ENCODE peak calls at places on chromosomes 7 and 10, in ten cellular contexts. One of them, this sample, is unnamed.

GRCh38 chr7:30135551-30136271 is 925 bp downstream of the MTURN start:
- DNase-seq in astrocyte of the spinal cord: peak
- DNase-seq in HL-60: peak
- DNase-seq in CD8-positive, alpha-beta T cell: no peak
- DNase-seq in OCI-LY7: peak
- DNase-seq in fibroblast of lung: peak
- DNase-seq in GM23338: peak
- DNase-seq in BJ: no peak
- DNase-seq in neural progenitor cell: peak
- DNase-seq in left ventricle myocardium inferior: peak
- DNase-seq in this sample: peak

GRCh38 chr7:139771001-139771956 is 6.5 kb downstream of the HIPK2 start:
- DNase-seq in OCI-LY7: no peak
- DNase-seq in astrocyte of the spinal cord: peak
- DNase-seq in HL-60: peak
- DNase-seq in GM23338: no peak
- DNase-seq in neural progenitor cell: no peak
- DNase-seq in fibroblast of lung: peak
- DNase-seq in left ventricle myocardium inferior: no peak
- DNase-seq in CD8-positive, alpha-beta T cell: no peak
- DNase-seq in BJ: peak
- DNase-seq in this sample: peak

GRCh38 chr10:51117053-51117660 is 42.9 kb downstream of the PRKG1 start:
- DNase-seq in GM23338: no peak
- DNase-seq in fibroblast of lung: peak
- DNase-seq in neural progenitor cell: no peak
- DNase-seq in HL-60: no peak
- DNase-seq in astrocyte of the spinal cord: no peak
- DNase-seq in BJ: no peak
- DNase-seq in left ventricle myocardium inferior: no peak
- DNase-seq in OCI-LY7: no peak
- DNase-seq in CD8-positive, alpha-beta T cell: no peak
- DNase-seq in this sample: no peak

GRCh38 chr7:13578294-13578693 is 411.2 kb downstream of the ETV1 start:
- DNase-seq in OCI-LY7: no peak
- DNase-seq in HL-60: no peak
- DNase-seq in CD8-positive, alpha-beta T cell: no peak
- DNase-seq in left ventricle myocardium inferior: no peak
- DNase-seq in fibroblast of lung: no peak
- DNase-seq in astrocyte of the spinal cord: no peak
- DNase-seq in GM23338: no peak
- DNase-seq in neural progenitor cell: no peak
- DNase-seq in BJ: no peak
- DNase-seq in this sample: no peak

GRCh38 chr10:112963835-112964234 is 13.8 kb downstream of the TCF7L2 start:
- DNase-seq in GM23338: no peak
- DNase-seq in left ventricle myocardium inferior: no peak
- DNase-seq in HL-60: no peak
- DNase-seq in astrocyte of the spinal cord: no peak
- DNase-seq in BJ: no peak
- DNase-seq in OCI-LY7: no peak
- DNase-seq in CD8-positive, alpha-beta T cell: no peak
- DNase-seq in fibroblast of lung: peak
- DNase-seq in neural progenitor cell: no peak
- DNase-seq in this sample: no peak

GRCh38 chr7:101140746-101141382 is 13.4 kb upstream of the AP1S1 start:
- DNase-seq in OCI-LY7: no peak
- DNase-seq in neural progenitor cell: no peak
- DNase-seq in astrocyte of the spinal cord: no peak
- DNase-seq in GM23338: no peak
- DNase-seq in fibroblast of lung: no peak
- DNase-seq in left ventricle myocardium inferior: no peak
- DNase-seq in HL-60: no peak
- DNase-seq in BJ: no peak
- DNase-seq in CD8-positive, alpha-beta T cell: no peak
- DNase-seq in this sample: no peak

GRCh38 chr10:84331091-84331490 is 2.7 kb downstream of the CCSER2 start:
- DNase-seq in astrocyte of the spinal cord: no peak
- DNase-seq in fibroblast of lung: no peak
- DNase-seq in CD8-positive, alpha-beta T cell: no peak
- DNase-seq in left ventricle myocardium inferior: no peak
- DNase-seq in OCI-LY7: no peak
- DNase-seq in neural progenitor cell: no peak
- DNase-seq in BJ: no peak
- DNase-seq in GM23338: no peak
- DNase-seq in HL-60: no peak
- DNase-seq in this sample: no peak

GRCh38 chr10:97974526-97975525 is 55.6 kb downstream of the CRTAC1 start:
- DNase-seq in HL-60: no peak
- DNase-seq in OCI-LY7: no peak
- DNase-seq in astrocyte of the spinal cord: no peak
- DNase-seq in CD8-positive, alpha-beta T cell: no peak
- DNase-seq in neural progenitor cell: peak
- DNase-seq in left ventricle myocardium inferior: no peak
- DNase-seq in BJ: no peak
- DNase-seq in GM23338: peak
- DNase-seq in fibroblast of lung: no peak
- DNase-seq in this sample: no peak

GRCh38 chr10:68105820-68106219 is 3.5 kb upstream of the MYPN start:
- DNase-seq in HL-60: no peak
- DNase-seq in astrocyte of the spinal cord: peak
- DNase-seq in neural progenitor cell: no peak
- DNase-seq in GM23338: no peak
- DNase-seq in fibroblast of lung: peak
- DNase-seq in BJ: peak
- DNase-seq in CD8-positive, alpha-beta T cell: no peak
- DNase-seq in OCI-LY7: no peak
- DNase-seq in left ventricle myocardium inferior: no peak
- DNase-seq in this sample: peak

GRCh38 chr7:148535227-148535626 is 55.3 kb upstream of the C7orf33 start:
- DNase-seq in OCI-LY7: peak
- DNase-seq in fibroblast of lung: no peak
- DNase-seq in HL-60: no peak
- DNase-seq in GM23338: no peak
- DNase-seq in left ventricle myocardium inferior: no peak
- DNase-seq in CD8-positive, alpha-beta T cell: no peak
- DNase-seq in BJ: no peak
- DNase-seq in neural progenitor cell: no peak
- DNase-seq in astrocyte of the spinal cord: no peak
- DNase-seq in this sample: peak

GRCh38 chr7:47520408-47520807 is 61.5 kb downstream of the TNS3 start:
- DNase-seq in left ventricle myocardium inferior: peak
- DNase-seq in HL-60: no peak
- DNase-seq in fibroblast of lung: peak
- DNase-seq in OCI-LY7: no peak
- DNase-seq in GM23338: no peak
- DNase-seq in neural progenitor cell: no peak
- DNase-seq in CD8-positive, alpha-beta T cell: no peak
- DNase-seq in BJ: peak
- DNase-seq in astrocyte of the spinal cord: peak
- DNase-seq in this sample: no peak

GRCh38 chr7:2519119-2519930 is at the start of gene LFNG:
- DNase-seq in GM23338: peak
- DNase-seq in astrocyte of the spinal cord: peak
- DNase-seq in HL-60: peak
- DNase-seq in OCI-LY7: peak
- DNase-seq in neural progenitor cell: peak
- DNase-seq in left ventricle myocardium inferior: peak
- DNase-seq in fibroblast of lung: peak
- DNase-seq in CD8-positive, alpha-beta T cell: peak
- DNase-seq in BJ: peak
- DNase-seq in this sample: peak

GRCh38 chr7:150739045-150739432 is 1.8 kb downstream of the GIMAP5 start:
- DNase-seq in OCI-LY7: no peak
- DNase-seq in fibroblast of lung: no peak
- DNase-seq in CD8-positive, alpha-beta T cell: no peak
- DNase-seq in left ventricle myocardium inferior: no peak
- DNase-seq in GM23338: no peak
- DNase-seq in HL-60: no peak
- DNase-seq in astrocyte of the spinal cord: no peak
- DNase-seq in BJ: no peak
- DNase-seq in neural progenitor cell: no peak
- DNase-seq in this sample: no peak
- TF ChIP-seq CTCF in OCI-LY7: peak
- TF ChIP-seq CTCF in fibroblast of lung: no peak
- TF ChIP-seq CTCF in CD8-positive, alpha-beta T cell: no peak
- TF ChIP-seq CTCF in left ventricle myocardium inferior: peak
- TF ChIP-seq CTCF in GM23338: no peak
- TF ChIP-seq CTCF in HL-60: no peak
- TF ChIP-seq CTCF in astrocyte of the spinal cord: no peak
- TF ChIP-seq CTCF in BJ: no peak
- TF ChIP-seq CTCF in neural progenitor cell: peak
- TF ChIP-seq CTCF in this sample: no peak

GRCh38 chr10:49185213-49185612 is 3.0 kb downstream of the TMEM273 start:
- DNase-seq in OCI-LY7: no peak
- DNase-seq in fibroblast of lung: no peak
- DNase-seq in left ventricle myocardium inferior: no peak
- DNase-seq in CD8-positive, alpha-beta T cell: no peak
- DNase-seq in HL-60: no peak
- DNase-seq in astrocyte of the spinal cord: no peak
- DNase-seq in BJ: no peak
- DNase-seq in neural progenitor cell: no peak
- DNase-seq in GM23338: no peak
- DNase-seq in this sample: no peak

GRCh38 chr10:49189422-49189821 is 1.2 kb upstream of the TMEM273 start:
- DNase-seq in left ventricle myocardium inferior: no peak
- DNase-seq in CD8-positive, alpha-beta T cell: no peak
- DNase-seq in neural progenitor cell: no peak
- DNase-seq in fibroblast of lung: no peak
- DNase-seq in HL-60: no peak
- DNase-seq in astrocyte of the spinal cord: no peak
- DNase-seq in GM23338: no peak
- DNase-seq in OCI-LY7: no peak
- DNase-seq in BJ: no peak
- DNase-seq in this sample: no peak

GRCh38 chr10:49187044-49187484 is 1.1 kb downstream of the TMEM273 start:
- DNase-seq in fibroblast of lung: no peak
- DNase-seq in neural progenitor cell: no peak
- DNase-seq in BJ: no peak
- DNase-seq in HL-60: no peak
- DNase-seq in astrocyte of the spinal cord: no peak
- DNase-seq in CD8-positive, alpha-beta T cell: no peak
- DNase-seq in OCI-LY7: no peak
- DNase-seq in left ventricle myocardium inferior: no peak
- DNase-seq in GM23338: no peak
- DNase-seq in this sample: no peak

GRCh38 chr10:49186613-49187012 is 1.6 kb downstream of the TMEM273 start:
- DNase-seq in GM23338: no peak
- DNase-seq in fibroblast of lung: no peak
- DNase-seq in neural progenitor cell: no peak
- DNase-seq in left ventricle myocardium inferior: no peak
- DNase-seq in astrocyte of the spinal cord: no peak
- DNase-seq in OCI-LY7: no peak
- DNase-seq in BJ: no peak
- DNase-seq in CD8-positive, alpha-beta T cell: no peak
- DNase-seq in HL-60: no peak
- DNase-seq in this sample: no peak

GRCh38 chr10:49187950-49188761 is at the start of gene TMEM273:
- DNase-seq in GM23338: no peak
- DNase-seq in fibroblast of lung: peak
- DNase-seq in astrocyte of the spinal cord: peak
- DNase-seq in BJ: no peak
- DNase-seq in HL-60: peak
- DNase-seq in OCI-LY7: peak
- DNase-seq in CD8-positive, alpha-beta T cell: no peak
- DNase-seq in left ventricle myocardium inferior: peak
- DNase-seq in neural progenitor cell: peak
- DNase-seq in this sample: peak
- H3K4me3 ChIP-seq in GM23338: no peak
- H3K4me3 ChIP-seq in fibroblast of lung: no peak
- H3K4me3 ChIP-seq in astrocyte of the spinal cord: no peak
- H3K4me3 ChIP-seq in BJ: no peak
- H3K4me3 ChIP-seq in HL-60: no peak
- H3K4me3 ChIP-seq in OCI-LY7: peak
- H3K4me3 ChIP-seq in CD8-positive, alpha-beta T cell: no peak
- H3K4me3 ChIP-seq in left ventricle myocardium inferior: peak
- H3K4me3 ChIP-seq in neural progenitor cell: no peak
- H3K4me3 ChIP-seq in this sample: peak

GRCh38 chr7:149872419-149873073 is 1.2 kb upstream of the ATP6V0E2 start:
- DNase-seq in BJ: peak
- DNase-seq in CD8-positive, alpha-beta T cell: no peak
- DNase-seq in OCI-LY7: peak
- DNase-seq in neural progenitor cell: peak
- DNase-seq in GM23338: peak
- DNase-seq in fibroblast of lung: peak
- DNase-seq in HL-60: peak
- DNase-seq in left ventricle myocardium inferior: peak
- DNase-seq in astrocyte of the spinal cord: peak
- DNase-seq in this sample: peak
- TF ChIP-seq CTCF in BJ: peak
- TF ChIP-seq CTCF in CD8-positive, alpha-beta T cell: no peak
- TF ChIP-seq CTCF in OCI-LY7: peak
- TF ChIP-seq CTCF in neural progenitor cell: peak
- TF ChIP-seq CTCF in GM23338: peak
- TF ChIP-seq CTCF in fibroblast of lung: no peak
- TF ChIP-seq CTCF in HL-60: no peak
- TF ChIP-seq CTCF in left ventricle myocardium inferior: peak
- TF ChIP-seq CTCF in astrocyte of the spinal cord: peak
- TF ChIP-seq CTCF in this sample: no peak

GRCh38 chr10:119687192-119688032 is 36.2 kb downstream of the BAG3 start:
- DNase-seq in BJ: no peak
- DNase-seq in neural progenitor cell: peak
- DNase-seq in fibroblast of lung: peak
- DNase-seq in left ventricle myocardium inferior: no peak
- DNase-seq in CD8-positive, alpha-beta T cell: no peak
- DNase-seq in HL-60: no peak
- DNase-seq in GM23338: peak
- DNase-seq in astrocyte of the spinal cord: peak
- DNase-seq in OCI-LY7: no peak
- DNase-seq in this sample: no peak
- H3K4me3 ChIP-seq in BJ: no peak
- H3K4me3 ChIP-seq in neural progenitor cell: peak
- H3K4me3 ChIP-seq in fibroblast of lung: no peak
- H3K4me3 ChIP-seq in left ventricle myocardium inferior: peak
- H3K4me3 ChIP-seq in CD8-positive, alpha-beta T cell: no peak
- H3K4me3 ChIP-seq in HL-60: no peak
- H3K4me3 ChIP-seq in GM23338: peak
- H3K4me3 ChIP-seq in astrocyte of the spinal cord: no peak
- H3K4me3 ChIP-seq in OCI-LY7: no peak
- H3K4me3 ChIP-seq in this sample: no peak

This sample was measured in GM12865.